ENCODE peak calls at places on chromosome 19, in ten cellular contexts. W is stimulated activated CD8-positive, alpha-beta memory T cell treated with anti-CD3 and anti-CD28 coated beads, Interleukin-4, amount 100 ng/mL, for 4 hours; O is aorta; A is effector CD4-positive, alpha-beta T cell; I is iris pigment epithelial cell; Q is brain microvascular endothelial cell; K is left lung; S is CD8-positive, alpha-beta memory T cell; M is stimulated activated CD4-positive, alpha-beta T cell treated with anti-CD3 and anti-CD28 coated beads, Interleukin-2, amount 100 ng/mL, for 24 hours; P is SJSA1. C is an unnamed sample.
A peak's percentile ranks its signal among the peaks of the same experiment; 100 is the strongest.

GRCh38 chr19:12668937-12669271 is 2.3 kb downstream of the WDR83 start:
- DNase-seq in W (peak; percentile 37), O (no peak), A (peak; percentile 69), I (peak; percentile 88), Q (peak; percentile 60), K (no peak), S (peak; percentile 64), M (peak; percentile 68), P (no peak), C (peak; percentile 52)

GRCh38 chr19:17680235-17680722 is 7.9 kb downstream of the UNC13A start:
- DNase-seq in W (peak; percentile 14), O (peak; percentile 95), A (no peak), I (peak; percentile 29), Q (peak; percentile 83), K (peak; percentile 63), S (peak; percentile 58), M (peak; percentile 51), P (peak; percentile 36), C (no peak)

GRCh38 chr19:42555317-42555716 is 27.0 kb upstream of the CEACAM1 start:
- DNase-seq in W (no peak), O (no peak), A (no peak), I (no peak), Q (no peak), K (peak; percentile 40), S (no peak), M (no peak), P (no peak), C (no peak)

GRCh38 chr19:56837892-56838679 is 2.4 kb downstream of the PEG3 start:
- DNase-seq in W (no peak), O (peak; percentile 90), A (no peak), I (peak; percentile 12), Q (peak; percentile 18), K (peak; percentile 75), S (no peak), M (peak; percentile 10), P (no peak), C (peak; percentile 59)

GRCh38 chr19:40322271-40322610 is 26.0 kb downstream of the C19orf47 start:
- DNase-seq in W (no peak), O (peak; percentile 39), A (no peak), I (peak; percentile 48), Q (peak; percentile 52), K (no peak), S (no peak), M (no peak), P (no peak), C (no peak)

GRCh38 chr19:2549701-2550191 is 73.8 kb downstream of the GADD45B start:
- DNase-seq in W (no peak), O (peak; percentile 87), A (no peak), I (peak; percentile 95), Q (peak; percentile 88), K (peak; percentile 93), S (no peak), M (no peak), P (peak; percentile 94), C (no peak)

GRCh38 chr19:46787331-46788100 is 878 bp downstream of the SLC1A5 start:
- DNase-seq in W (no peak), O (peak; percentile 90), A (peak; percentile 20), I (peak; percentile 61), Q (peak; percentile 24), K (peak; percentile 64), S (peak; percentile 26), M (peak; percentile 55), P (peak; percentile 70), C (no peak)

GRCh38 chr19:12825259-12826131 is 8.9 kb downstream of the RTBDN start:
- DNase-seq in W (no peak), O (no peak), A (no peak), I (no peak), Q (no peak), K (no peak), S (no peak), M (peak; percentile 58), P (peak; percentile 26), C (no peak)

GRCh38 chr19:45368737-45369340 is 1.5 kb downstream of the ERCC2 start:
- DNase-seq in W (no peak), O (no peak), A (no peak), I (no peak), Q (no peak), K (no peak), S (no peak), M (no peak), P (no peak), C (no peak)

GRCh38 chr19:39403331-39404312 is 3.0 kb upstream of the ZFP36 start:
- DNase-seq in W (peak; percentile 89), O (peak; percentile 100), A (peak; percentile 99), I (peak; percentile 99), Q (peak; percentile 98), K (peak; percentile 99), S (peak; percentile 98), M (peak; percentile 97), P (peak; percentile 95), C (peak; percentile 99)

GRCh38 chr19:41997121-41997850 is 3.3 kb upstream of the ATP1A3 start:
- DNase-seq in W (no peak), O (peak; percentile 82), A (peak; percentile 30), I (peak; percentile 44), Q (peak; percentile 16), K (no peak), S (peak; percentile 24), M (peak; percentile 55), P (peak; percentile 17), C (peak; percentile 24)

GRCh38 chr19:29843180-29844051 is 31.6 kb downstream of the CCNE1 start:
- DNase-seq in W (no peak), O (peak; percentile 78), A (no peak), I (no peak), Q (peak; percentile 1), K (peak; percentile 52), S (peak; percentile 7), M (no peak), P (no peak), C (no peak)

GRCh38 chr19:46896076-46896794 is 35.4 kb downstream of the ARHGAP35 start:
- DNase-seq in W (no peak), O (no peak), A (no peak), I (no peak), Q (no peak), K (peak; percentile 52), S (no peak), M (no peak), P (no peak), C (no peak)

GRCh38 chr19:7355151-7355845 is 6.6 kb downstream of the ARHGEF18 start:
- DNase-seq in W (no peak), O (peak; percentile 66), A (no peak), I (peak; percentile 16), Q (no peak), K (no peak), S (no peak), M (no peak), P (no peak), C (no peak)

GRCh38 chr19:19860756-19861390 is 4.8 kb upstream of the ZNF253 start:
- DNase-seq in W (no peak), O (no peak), A (peak; percentile 61), I (peak; percentile 53), Q (no peak), K (no peak), S (peak; percentile 49), M (peak; percentile 48), P (no peak), C (no peak)

GRCh38 chr19:28305513-28305912 is 907.4 kb downstream of the UQCRFS1 start:
- DNase-seq in W (no peak), O (no peak), A (no peak), I (no peak), Q (no peak), K (no peak), S (no peak), M (no peak), P (no peak), C (no peak)

GRCh38 chr19:40542197-40542859 is 34.3 kb upstream of the SHKBP1 start:
- DNase-seq in W (no peak), O (peak; percentile 84), A (no peak), I (no peak), Q (no peak), K (peak; percentile 40), S (no peak), M (no peak), P (no peak), C (no peak)

GRCh38 chr19:9150650-9151049 is 10.5 kb downstream of the ZNF317 start:
- DNase-seq in W (no peak), O (no peak), A (no peak), I (no peak), Q (no peak), K (no peak), S (no peak), M (no peak), P (no peak), C (no peak)

GRCh38 chr19:42942187-42942789 is 5.3 kb upstream of the PSG7 start:
- DNase-seq in W (no peak), O (no peak), A (no peak), I (no peak), Q (no peak), K (no peak), S (no peak), M (peak; percentile 11), P (no peak), C (no peak)

GRCh38 chr19:18349524-18350128 is 9.2 kb downstream of the PGPEP1 start:
- DNase-seq in W (no peak), O (peak; percentile 86), A (no peak), I (peak; percentile 69), Q (peak; percentile 46), K (peak; percentile 64), S (no peak), M (peak; percentile 49), P (peak; percentile 44), C (peak; percentile 42)

GRCh38 chr19:15280048-15280725 is 47.9 kb upstream of the EPHX3 start:
- DNase-seq in W (no peak), O (peak; percentile 4), A (no peak), I (no peak), Q (no peak), K (no peak), S (no peak), M (no peak), P (no peak), C (no peak)

GRCh38 chr19:36140289-36141038 is 598 bp downstream of the CAPNS1 start:
- DNase-seq in W (peak; percentile 19), O (peak; percentile 84), A (no peak), I (peak; percentile 72), Q (peak; percentile 62), K (peak; percentile 60), S (peak; percentile 27), M (peak; percentile 42), P (peak; percentile 45), C (peak; percentile 30)

C was measured in prostate gland.